ENCODE peak calls at places on chromosomes 3 and 15, in eight cellular contexts. One of them, this sample, is unnamed.

GRCh38 chr3:9957214-9957613 is 5.0 kb upstream of the PRRT3 start:
- DNase-seq in body of pancreas: no peak
- DNase-seq in stomach: no peak
- DNase-seq in HL-60: peak
- DNase-seq in progenitor cell of endocrine pancreas: no peak
- DNase-seq in psoas muscle: no peak
- DNase-seq in omental fat pad: no peak
- DNase-seq in fibroblast of pulmonary artery: no peak
- DNase-seq in this sample: no peak

GRCh38 chr3:5002174-5002870 is 23.1 kb downstream of the BHLHE40 start:
- DNase-seq in body of pancreas: no peak
- DNase-seq in stomach: no peak
- DNase-seq in HL-60: peak
- DNase-seq in progenitor cell of endocrine pancreas: no peak
- DNase-seq in psoas muscle: no peak
- DNase-seq in omental fat pad: no peak
- DNase-seq in fibroblast of pulmonary artery: no peak
- DNase-seq in this sample: no peak

GRCh38 chr15:77066961-77067690 is 3.8 kb downstream of the TSPAN3 start:
- DNase-seq in body of pancreas: no peak
- DNase-seq in stomach: no peak
- DNase-seq in HL-60: no peak
- DNase-seq in progenitor cell of endocrine pancreas: no peak
- DNase-seq in psoas muscle: no peak
- DNase-seq in omental fat pad: no peak
- DNase-seq in fibroblast of pulmonary artery: no peak
- DNase-seq in this sample: no peak

GRCh38 chr3:145678401-145678800 is 482.6 kb downstream of the PLOD2 start:
- DNase-seq in body of pancreas: no peak
- DNase-seq in stomach: no peak
- DNase-seq in HL-60: no peak
- DNase-seq in progenitor cell of endocrine pancreas: no peak
- DNase-seq in psoas muscle: no peak
- DNase-seq in omental fat pad: no peak
- DNase-seq in fibroblast of pulmonary artery: peak
- DNase-seq in this sample: no peak

GRCh38 chr15:48177383-48177874 is 666 bp downstream of the MYEF2 start:
- DNase-seq in body of pancreas: peak
- DNase-seq in stomach: no peak
- DNase-seq in HL-60: no peak
- DNase-seq in progenitor cell of endocrine pancreas: no peak
- DNase-seq in psoas muscle: no peak
- DNase-seq in omental fat pad: no peak
- DNase-seq in fibroblast of pulmonary artery: peak
- DNase-seq in this sample: no peak

GRCh38 chr3:14319654-14320182 is 82.7 kb upstream of the SLC6A6 start:
- DNase-seq in body of pancreas: no peak
- DNase-seq in stomach: peak
- DNase-seq in HL-60: peak
- DNase-seq in progenitor cell of endocrine pancreas: no peak
- DNase-seq in psoas muscle: no peak
- DNase-seq in omental fat pad: no peak
- DNase-seq in fibroblast of pulmonary artery: peak
- DNase-seq in this sample: peak

GRCh38 chr15:48965972-48966371 is 2.3 kb upstream of the SHC4 start:
- DNase-seq in body of pancreas: no peak
- DNase-seq in stomach: no peak
- DNase-seq in HL-60: peak
- DNase-seq in progenitor cell of endocrine pancreas: no peak
- DNase-seq in psoas muscle: no peak
- DNase-seq in omental fat pad: no peak
- DNase-seq in fibroblast of pulmonary artery: peak
- DNase-seq in this sample: no peak

GRCh38 chr3:177195242-177195940 is 1.9 kb downstream of the TBL1XR1 start:
- DNase-seq in body of pancreas: peak
- DNase-seq in stomach: no peak
- DNase-seq in HL-60: peak
- DNase-seq in progenitor cell of endocrine pancreas: no peak
- DNase-seq in psoas muscle: no peak
- DNase-seq in omental fat pad: no peak
- DNase-seq in fibroblast of pulmonary artery: peak
- DNase-seq in this sample: no peak

DNA sequence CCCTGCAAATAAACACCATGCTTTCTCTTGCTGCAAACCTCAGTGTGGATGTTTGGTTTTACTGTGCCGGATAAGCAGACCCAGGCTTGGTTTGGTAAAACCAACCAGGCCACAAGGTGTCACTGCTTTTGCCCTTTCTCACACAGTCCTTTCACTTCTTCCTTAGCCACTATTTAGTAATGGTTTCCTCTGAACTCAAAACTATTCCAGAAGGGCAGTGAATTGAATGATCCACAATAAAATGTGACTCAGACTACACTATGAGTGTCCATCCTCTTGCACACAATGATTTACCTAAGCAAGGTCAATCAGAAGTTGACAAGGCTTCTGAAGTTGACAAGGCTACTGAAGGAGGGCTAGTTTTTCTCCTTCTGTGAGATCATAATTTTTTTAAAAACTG is 552.4 kb upstream of the CCDC54 start:
- DNase-seq in body of pancreas: peak
- DNase-seq in stomach: no peak
- DNase-seq in HL-60: no peak
- DNase-seq in progenitor cell of endocrine pancreas: no peak
- DNase-seq in psoas muscle: no peak
- DNase-seq in omental fat pad: no peak
- DNase-seq in fibroblast of pulmonary artery: peak
- DNase-seq in this sample: no peak
- TF ChIP-seq CTCF in body of pancreas: peak
- TF ChIP-seq CTCF in stomach: no peak
- TF ChIP-seq CTCF in HL-60: peak
- TF ChIP-seq CTCF in progenitor cell of endocrine pancreas: no peak
- TF ChIP-seq CTCF in psoas muscle: peak
- TF ChIP-seq CTCF in omental fat pad: no peak
- TF ChIP-seq CTCF in fibroblast of pulmonary artery: peak
- TF ChIP-seq CTCF in this sample: peak

DNA sequence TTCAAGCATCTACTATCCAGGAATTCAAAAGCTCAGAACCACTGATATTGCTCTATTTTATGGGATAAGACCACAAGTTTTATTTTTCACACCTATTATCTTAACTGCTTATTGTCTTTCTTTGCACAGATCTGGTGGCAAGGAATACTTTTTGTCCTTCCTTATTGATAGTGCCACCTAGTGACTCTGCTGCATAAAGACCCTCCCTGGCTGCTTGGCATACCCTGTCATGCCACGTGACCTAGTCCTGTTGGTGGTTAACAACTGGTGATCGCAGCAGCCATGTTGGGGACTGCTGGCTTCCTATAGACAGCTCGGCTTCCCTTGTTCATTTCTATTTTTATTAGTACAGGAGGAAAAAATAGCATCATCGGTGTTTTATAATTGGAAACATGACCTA is 236.3 kb downstream of the MEX3B start:
- DNase-seq in body of pancreas: peak
- DNase-seq in stomach: no peak
- DNase-seq in HL-60: peak
- DNase-seq in progenitor cell of endocrine pancreas: no peak
- DNase-seq in psoas muscle: no peak
- DNase-seq in omental fat pad: no peak
- DNase-seq in fibroblast of pulmonary artery: peak
- DNase-seq in this sample: no peak
- TF ChIP-seq CTCF in body of pancreas: no peak
- TF ChIP-seq CTCF in stomach: no peak
- TF ChIP-seq CTCF in HL-60: no peak
- TF ChIP-seq CTCF in progenitor cell of endocrine pancreas: peak
- TF ChIP-seq CTCF in psoas muscle: no peak
- TF ChIP-seq CTCF in omental fat pad: no peak
- TF ChIP-seq CTCF in fibroblast of pulmonary artery: peak
- TF ChIP-seq CTCF in this sample: no peak

GRCh38 chr15:86115138-86115801 is 35.6 kb downstream of the AGBL1 start:
- DNase-seq in body of pancreas: no peak
- DNase-seq in stomach: no peak
- DNase-seq in HL-60: no peak
- DNase-seq in progenitor cell of endocrine pancreas: no peak
- DNase-seq in psoas muscle: no peak
- DNase-seq in omental fat pad: no peak
- DNase-seq in fibroblast of pulmonary artery: no peak
- DNase-seq in this sample: no peak
- TF ChIP-seq CTCF in body of pancreas: no peak
- TF ChIP-seq CTCF in stomach: no peak
- TF ChIP-seq CTCF in HL-60: no peak
- TF ChIP-seq CTCF in progenitor cell of endocrine pancreas: peak
- TF ChIP-seq CTCF in psoas muscle: peak
- TF ChIP-seq CTCF in omental fat pad: no peak
- TF ChIP-seq CTCF in fibroblast of pulmonary artery: no peak
- TF ChIP-seq CTCF in this sample: no peak

GRCh38 chr15:75325922-75326321 is 9.9 kb upstream of the COMMD4 start:
- DNase-seq in body of pancreas: no peak
- DNase-seq in stomach: no peak
- DNase-seq in HL-60: no peak
- DNase-seq in progenitor cell of endocrine pancreas: no peak
- DNase-seq in psoas muscle: no peak
- DNase-seq in omental fat pad: no peak
- DNase-seq in fibroblast of pulmonary artery: no peak
- DNase-seq in this sample: no peak

GRCh38 chr15:75327491-75327890 is 8.4 kb upstream of the COMMD4 start:
- DNase-seq in body of pancreas: no peak
- DNase-seq in stomach: no peak
- DNase-seq in HL-60: no peak
- DNase-seq in progenitor cell of endocrine pancreas: no peak
- DNase-seq in psoas muscle: no peak
- DNase-seq in omental fat pad: no peak
- DNase-seq in fibroblast of pulmonary artery: no peak
- DNase-seq in this sample: no peak

GRCh38 chr15:75328493-75329314 is 7.2 kb upstream of the COMMD4 start:
- DNase-seq in body of pancreas: no peak
- DNase-seq in stomach: no peak
- DNase-seq in HL-60: no peak
- DNase-seq in progenitor cell of endocrine pancreas: no peak
- DNase-seq in psoas muscle: no peak
- DNase-seq in omental fat pad: no peak
- DNase-seq in fibroblast of pulmonary artery: no peak
- DNase-seq in this sample: no peak

GRCh38 chr15:75327005-75327404 is 8.9 kb upstream of the COMMD4 start:
- DNase-seq in body of pancreas: no peak
- DNase-seq in stomach: no peak
- DNase-seq in HL-60: no peak
- DNase-seq in progenitor cell of endocrine pancreas: no peak
- DNase-seq in psoas muscle: no peak
- DNase-seq in omental fat pad: no peak
- DNase-seq in fibroblast of pulmonary artery: no peak
- DNase-seq in this sample: no peak

GRCh38 chr15:75329571-75329970 is 6.3 kb upstream of the COMMD4 start:
- DNase-seq in body of pancreas: no peak
- DNase-seq in stomach: no peak
- DNase-seq in HL-60: no peak
- DNase-seq in progenitor cell of endocrine pancreas: no peak
- DNase-seq in psoas muscle: no peak
- DNase-seq in omental fat pad: no peak
- DNase-seq in fibroblast of pulmonary artery: no peak
- DNase-seq in this sample: no peak
- TF ChIP-seq CTCF in body of pancreas: no peak
- TF ChIP-seq CTCF in stomach: no peak
- TF ChIP-seq CTCF in HL-60: no peak
- TF ChIP-seq CTCF in progenitor cell of endocrine pancreas: no peak
- TF ChIP-seq CTCF in psoas muscle: no peak
- TF ChIP-seq CTCF in omental fat pad: no peak
- TF ChIP-seq CTCF in fibroblast of pulmonary artery: no peak
- TF ChIP-seq CTCF in this sample: no peak